ENCODE peak calls at places on chromosomes 12 and 14, in eight cellular contexts. One of them, this sample, is unnamed.

GRCh38 chr14:66379116-66379515 is 107.1 kb upstream of the CCDC196 start:
- DNase-seq in OCI-LY7: no peak
- DNase-seq in left cardiac atrium: peak
- DNase-seq in GM06990: no peak
- DNase-seq in memory B cell: no peak
- DNase-seq in ACHN: no peak
- DNase-seq in dermis blood vessel endothelial cell: no peak
- DNase-seq in activated CD4-positive, alpha-beta T cell treated with anti-CD3 and anti-CD28 coated beads, Interleukin-2, amount 10 ng/mL, durations not matched to agents 7 days and 5 days: no peak
- DNase-seq in this sample: no peak

GRCh38 chr14:73712540-73713141 is 1.5 kb downstream of the PNMA1 start:
- DNase-seq in ACHN: peak
- DNase-seq in activated CD4-positive, alpha-beta T cell treated with anti-CD3 and anti-CD28 coated beads, Interleukin-2, amount 10 ng/mL, durations not matched to agents 7 days and 5 days: peak
- DNase-seq in dermis blood vessel endothelial cell: peak
- DNase-seq in OCI-LY7: peak
- DNase-seq in GM06990: peak
- DNase-seq in memory B cell: no peak
- DNase-seq in left cardiac atrium: no peak
- DNase-seq in this sample: no peak

GRCh38 chr14:102672410-102672960 is 80.0 kb downstream of the RCOR1 start:
- DNase-seq in ACHN: no peak
- DNase-seq in GM06990: no peak
- DNase-seq in memory B cell: no peak
- DNase-seq in activated CD4-positive, alpha-beta T cell treated with anti-CD3 and anti-CD28 coated beads, Interleukin-2, amount 10 ng/mL, durations not matched to agents 7 days and 5 days: no peak
- DNase-seq in OCI-LY7: no peak
- DNase-seq in dermis blood vessel endothelial cell: no peak
- DNase-seq in left cardiac atrium: no peak
- DNase-seq in this sample: no peak

GRCh38 chr14:38255673-38256357 is at the start of gene CLEC14A:
- DNase-seq in activated CD4-positive, alpha-beta T cell treated with anti-CD3 and anti-CD28 coated beads, Interleukin-2, amount 10 ng/mL, durations not matched to agents 7 days and 5 days: no peak
- DNase-seq in GM06990: no peak
- DNase-seq in ACHN: no peak
- DNase-seq in OCI-LY7: no peak
- DNase-seq in left cardiac atrium: peak
- DNase-seq in dermis blood vessel endothelial cell: no peak
- DNase-seq in memory B cell: no peak
- DNase-seq in this sample: no peak

GRCh38 chr12:111766608-111767361 is at the start of gene ALDH2:
- DNase-seq in dermis blood vessel endothelial cell: peak
- DNase-seq in ACHN: peak
- DNase-seq in memory B cell: no peak
- DNase-seq in left cardiac atrium: peak
- DNase-seq in GM06990: peak
- DNase-seq in OCI-LY7: peak
- DNase-seq in activated CD4-positive, alpha-beta T cell treated with anti-CD3 and anti-CD28 coated beads, Interleukin-2, amount 10 ng/mL, durations not matched to agents 7 days and 5 days: peak
- DNase-seq in this sample: no peak

GRCh38 chr12:84730561-84731162 is 181.9 kb downstream of the SLC6A15 start:
- DNase-seq in memory B cell: no peak
- DNase-seq in left cardiac atrium: no peak
- DNase-seq in activated CD4-positive, alpha-beta T cell treated with anti-CD3 and anti-CD28 coated beads, Interleukin-2, amount 10 ng/mL, durations not matched to agents 7 days and 5 days: no peak
- DNase-seq in GM06990: no peak
- DNase-seq in ACHN: no peak
- DNase-seq in dermis blood vessel endothelial cell: no peak
- DNase-seq in OCI-LY7: no peak
- DNase-seq in this sample: no peak

GRCh38 chr12:121391619-121392324 is 8.1 kb upstream of the RNF34 start:
- DNase-seq in OCI-LY7: no peak
- DNase-seq in GM06990: peak
- DNase-seq in activated CD4-positive, alpha-beta T cell treated with anti-CD3 and anti-CD28 coated beads, Interleukin-2, amount 10 ng/mL, durations not matched to agents 7 days and 5 days: peak
- DNase-seq in dermis blood vessel endothelial cell: no peak
- DNase-seq in left cardiac atrium: no peak
- DNase-seq in memory B cell: peak
- DNase-seq in ACHN: no peak
- DNase-seq in this sample: peak

GRCh38 chr14:29814153-29815057 is 113.2 kb downstream of the PRKD1 start:
- DNase-seq in OCI-LY7: no peak
- DNase-seq in activated CD4-positive, alpha-beta T cell treated with anti-CD3 and anti-CD28 coated beads, Interleukin-2, amount 10 ng/mL, durations not matched to agents 7 days and 5 days: no peak
- DNase-seq in left cardiac atrium: peak
- DNase-seq in ACHN: no peak
- DNase-seq in GM06990: no peak
- DNase-seq in dermis blood vessel endothelial cell: no peak
- DNase-seq in memory B cell: no peak
- DNase-seq in this sample: no peak

This sample was measured in GM19239.